ENCODE peak calls at places on chromosomes 6 and 20, in five cellular contexts. G is kidney; J is brain microvascular endothelial cell; B is CD8-positive, alpha-beta memory T cell; V is adipocyte. S is an unnamed sample.

GRCh38 chr6:84825461-84825860 is 61.1 kb upstream of the TBX18 start:
- DNase-seq in G (no peak), J (peak), B (no peak), V (no peak), S (peak)

GRCh38 chr6:72245565-72245964 is 359.2 kb downstream of the RIMS1 start:
- DNase-seq in G (no peak), J (no peak), B (no peak), V (peak), S (no peak)

GRCh38 chr6:156795825-156796224 is 18.6 kb downstream of the ARID1B start:
- DNase-seq in G (peak), J (no peak), B (no peak), V (no peak), S (no peak)

GRCh38 chr6:168574699-168575195 is 133.8 kb downstream of the SMOC2 start:
- DNase-seq in G (peak), J (no peak), B (no peak), V (no peak), S (no peak)

GRCh38 chr6:160070427-160070826 is 51.2 kb upstream of the SLC22A1 start:
- DNase-seq in G (no peak), J (no peak), B (no peak), V (no peak), S (no peak)

GRCh38 chr6:170026272-170027110 is 264.4 kb downstream of the DLL1 start:
- DNase-seq in G (peak), J (no peak), B (no peak), V (no peak), S (no peak)

GRCh38 chr20:56222945-56223344 is 25.6 kb upstream of the MC3R start:
- DNase-seq in G (no peak), J (no peak), B (no peak), V (no peak), S (no peak)

GRCh38 chr20:36572701-36573102 is 695 bp upstream of the TGIF2 start:
- DNase-seq in G (no peak), J (peak), B (peak), V (no peak), S (peak)

GRCh38 chr20:1888796-1889463 is 6.3 kb upstream of the SIRPA start:
- DNase-seq in G (peak), J (no peak), B (no peak), V (peak), S (peak)

GRCh38 chr6:148494226-148494625 is 151.6 kb downstream of the SASH1 start:
- DNase-seq in G (no peak), J (no peak), B (no peak), V (no peak), S (no peak)

GRCh38 chr6:83878902-83879644 is 19.6 kb downstream of the CYB5R4 start:
- DNase-seq in G (no peak), J (no peak), B (no peak), V (no peak), S (no peak)

GRCh38 chr6:134425521-134426316 is 107.8 kb upstream of the SGK1 start:
- DNase-seq in G (no peak), J (peak), B (no peak), V (no peak), S (no peak)

GRCh38 chr6:168355716-168356522 is 36.3 kb upstream of the DACT2 start:
- DNase-seq in G (no peak), J (peak), B (no peak), V (no peak), S (peak)

GRCh38 chr6:9933674-9934073 is 481.2 kb downstream of the TFAP2A start:
- DNase-seq in G (no peak), J (no peak), B (no peak), V (peak), S (no peak)

GRCh38 chr6:11585426-11586016 is 48.0 kb downstream of the TMEM170B start:
- DNase-seq in G (no peak), J (peak), B (no peak), V (peak), S (peak)

GRCh38 chr6:160520043-160520904 is 143.8 kb downstream of the LPA start:
- DNase-seq in G (peak), J (peak), B (peak), V (peak), S (peak)

GRCh38 chr6:33672808-33673207 is 38.7 kb downstream of the UQCC2 start:
- DNase-seq in G (peak), J (peak), B (no peak), V (peak), S (peak)

GRCh38 chr20:8997720-8998119 is 71.2 kb upstream of the PLCB4 start:
- DNase-seq in G (no peak), J (no peak), B (no peak), V (no peak), S (no peak)

GRCh38 chr6:168196385-168196860 is 117.4 kb upstream of the FRMD1 start:
- DNase-seq in G (peak), J (no peak), B (no peak), V (no peak), S (peak)

GRCh38 chr20:35334511-35335101 is 42.4 kb upstream of the FAM83C start:
- DNase-seq in G (no peak), J (no peak), B (no peak), V (no peak), S (no peak)

GRCh38 chr20:17617212-17617867 is 47.5 kb downstream of the DSTN start:
- DNase-seq in G (peak), J (no peak), B (peak), V (peak), S (peak)

GRCh38 chr6:134077301-134077700 is 24.9 kb upstream of the SLC2A12 start:
- DNase-seq in G (no peak), J (peak), B (no peak), V (no peak), S (peak)

GRCh38 chr6:121838842-121839241 is 403.4 kb downstream of the GJA1 start:
- DNase-seq in G (no peak), J (peak), B (no peak), V (no peak), S (peak)

GRCh38 chr6:152295346-152295745 is 341.8 kb downstream of the SYNE1 start:
- DNase-seq in G (no peak), J (peak), B (no peak), V (peak), S (peak)

GRCh38 chr6:113065606-113066005 is 718.5 kb downstream of the RFPL4B start:
- DNase-seq in G (no peak), J (peak), B (no peak), V (peak), S (peak)

GRCh38 chr20:52649727-52650126 is 322.4 kb upstream of the TSHZ2 start:
- DNase-seq in G (no peak), J (no peak), B (no peak), V (no peak), S (no peak)

GRCh38 chr6:105184921-105185320 is 5.1 kb upstream of the POPDC3 start:
- DNase-seq in G (no peak), J (peak), B (no peak), V (peak), S (peak)

GRCh38 chr6:113756290-113756665 is 100.9 kb upstream of the MARCKS start:
- DNase-seq in G (no peak), J (no peak), B (no peak), V (no peak), S (no peak)

GRCh38 chr20:57445298-57445697 is 54.1 kb downstream of the RBM38 start:
- DNase-seq in G (no peak), J (no peak), B (no peak), V (peak), S (peak)

GRCh38 chr6:129759851-129760595 is 50.0 kb upstream of the ARHGAP18 start:
- DNase-seq in G (no peak), J (no peak), B (no peak), V (peak), S (no peak)

GRCh38 chr20:62749851-62750445 is 41.3 kb downstream of the NTSR1 start:
- DNase-seq in G (peak), J (no peak), B (no peak), V (no peak), S (no peak)

GRCh38 chr20:34024733-34025351 is 31.1 kb downstream of the RALY start:
- DNase-seq in G (no peak), J (no peak), B (no peak), V (no peak), S (no peak)

GRCh38 chr6:153989989-153990388 is 49.1 kb upstream of the OPRM1 start:
- DNase-seq in G (no peak), J (no peak), B (no peak), V (no peak), S (no peak)

GRCh38 chr20:57166568-57167291 is 99.7 kb downstream of the BMP7 start:
- DNase-seq in G (no peak), J (no peak), B (no peak), V (no peak), S (no peak)

GRCh38 chr6:137013738-137014602 is 30.8 kb downstream of the IL20RA start:
- DNase-seq in G (no peak), J (peak), B (no peak), V (peak), S (peak)

GRCh38 chr6:105080279-105080678 is 99.5 kb downstream of the POPDC3 start:
- DNase-seq in G (no peak), J (no peak), B (no peak), V (no peak), S (no peak)

GRCh38 chr6:46677314-46677654 is 10.4 kb upstream of the TDRD6 start:
- DNase-seq in G (no peak), J (no peak), B (no peak), V (no peak), S (peak)

GRCh38 chr20:7003598-7003997 is 236.1 kb downstream of the BMP2 start:
- DNase-seq in G (no peak), J (no peak), B (no peak), V (no peak), S (peak)

GRCh38 chr20:40689100-40689942 is at the start of gene MAFB:
- DNase-seq in G (peak), J (peak), B (peak), V (peak), S (peak)

GRCh38 chr6:31308050-31308844 is 36.4 kb upstream of the HLA-C start:
- DNase-seq in G (peak), J (no peak), B (peak), V (no peak), S (no peak)

GRCh38 chr6:31305674-31306219 is 33.9 kb upstream of the HLA-C start:
- DNase-seq in G (no peak), J (no peak), B (no peak), V (no peak), S (no peak)

GRCh38 chr6:31304683-31305082 is 32.8 kb upstream of the HLA-C start:
- DNase-seq in G (no peak), J (no peak), B (no peak), V (peak), S (no peak)

GRCh38 chr6:31308845-31309175 is 36.9 kb upstream of the HLA-C start:
- DNase-seq in G (no peak), J (no peak), B (no peak), V (no peak), S (no peak)

DNA sequence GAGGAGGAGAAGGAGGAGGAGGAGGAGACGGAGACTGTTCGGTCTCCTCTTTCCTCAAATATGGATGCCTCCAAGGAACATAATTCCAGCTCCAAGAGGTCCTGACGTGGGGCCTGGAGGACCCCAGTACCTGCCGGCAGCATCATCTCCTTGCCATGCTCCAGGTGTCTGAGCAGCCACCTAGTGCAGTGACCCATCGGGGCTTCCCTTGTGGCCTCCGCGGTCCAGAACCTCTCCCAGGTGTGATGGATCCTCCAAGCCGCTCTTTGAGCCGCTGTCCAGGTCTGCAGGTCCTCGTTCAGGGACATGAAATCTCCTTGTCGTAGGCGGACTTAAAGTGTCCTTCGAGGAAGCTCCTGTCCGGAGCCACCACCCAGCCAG is 35.8 kb upstream of the HLA-C start:
- DNase-seq in G (no peak), J (no peak), B (no peak), V (no peak), S (no peak)
- H3K4me3 ChIP-seq in G (no peak), J (no peak), B (peak), V (no peak), S (no peak)

DNA sequence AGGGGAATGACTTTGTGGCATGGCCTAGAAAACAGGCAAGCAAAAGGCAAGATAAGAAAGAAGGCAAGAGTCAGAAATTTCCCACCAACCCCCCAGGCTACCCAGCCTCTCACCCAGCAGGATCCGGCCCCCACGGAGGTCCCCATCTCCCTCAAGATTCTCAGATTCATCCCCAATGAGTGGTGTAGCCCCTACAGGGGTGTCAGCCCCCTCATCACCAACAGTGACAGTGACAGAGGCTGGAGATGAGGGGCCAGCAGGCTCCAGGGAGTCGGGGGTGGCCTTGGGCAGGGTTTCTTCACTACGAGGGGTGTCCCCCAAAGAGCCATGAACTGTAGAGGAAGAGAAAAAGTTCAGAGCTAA is 1.0 kb downstream of the EHMT2 start:
- DNase-seq in G (no peak), J (no peak), B (no peak), V (no peak), S (no peak)
- H3K4me3 ChIP-seq in G (peak), J (peak), B (peak), V (peak), S (peak)

GRCh38 chr20:59666586-59666985 is 62.2 kb downstream of the PHACTR3 start:
- DNase-seq in G (no peak), J (no peak), B (no peak), V (no peak), S (no peak)
- H3K4me3 ChIP-seq in G (no peak), J (no peak), B (no peak), V (no peak), S (no peak)

GRCh38 chr6:27126046-27126814 is 121.3 kb upstream of the PRSS16 start:
- DNase-seq in G (no peak), J (no peak), B (no peak), V (no peak), S (no peak)
- H3K4me3 ChIP-seq in G (peak), J (no peak), B (peak), V (peak), S (no peak)

S was measured in choroid plexus epithelial cell.